ENCODE peak calls at places on chromosome 1, in six cellular contexts. J, P, Y, G, L and B are unnamed samples.

GRCh38 chr1:1847061-1847460 is 43.8 kb downstream of the GNB1 start:
- DNase-seq in Y (peak; percentile 20), J (no peak), G (no peak), L (no peak), P (no peak), B (no peak)

GRCh38 chr1:208068441-208068840 is 157.5 kb upstream of the CD34 start:
- DNase-seq in L (no peak), P (no peak), G (no peak), J (no peak), Y (no peak), B (no peak)

GRCh38 chr1:36703526-36704208 is 221.0 kb upstream of the CSF3R start:
- DNase-seq in G (peak; percentile 60), J (peak; percentile 97), Y (peak; percentile 70), P (peak; percentile 49), L (peak; percentile 18), B (no peak)

GRCh38 chr1:22787636-22788035 is 77.0 kb downstream of the EPHB2 start:
- DNase-seq in G (no peak), P (no peak), J (no peak), Y (no peak), L (no peak), B (no peak)

GRCh38 chr1:241817331-241817792 is 30.6 kb upstream of the EXO1 start:
- DNase-seq in G (no peak), Y (no peak), L (peak; percentile 69), J (no peak), P (peak; percentile 94), B (no peak)

GRCh38 chr1:14597343-14598006 is 1.0 kb upstream of the KAZN start:
- DNase-seq in G (no peak), L (no peak), Y (no peak), J (peak; percentile 87), P (no peak), B (no peak)

GRCh38 chr1:146034976-146035469 is 13.5 kb upstream of the HJV start:
- DNase-seq in L (no peak), J (peak; percentile 57), G (no peak), Y (no peak), P (no peak), B (no peak)

GRCh38 chr1:64243757-64244080 is 40.3 kb downstream of the UBE2U start:
- DNase-seq in Y (no peak), P (no peak), L (no peak), J (peak; percentile 49), G (no peak), B (no peak)

GRCh38 chr1:29393451-29393826 is 157.1 kb downstream of the PTPRU start:
- DNase-seq in G (no peak), L (no peak), Y (no peak), J (peak; percentile 26), P (no peak), B (no peak)

GRCh38 chr1:999797-1000356 is at the start of gene HES4:
- DNase-seq in P (peak; percentile 90), J (peak; percentile 97), Y (peak; percentile 90), L (peak; percentile 75), G (peak; percentile 89), B (no peak)

GRCh38 chr1:228865613-228866320 is 130.5 kb downstream of the RHOU start:
- DNase-seq in P (no peak), J (no peak), L (no peak), Y (no peak), G (no peak), B (no peak)

GRCh38 chr1:108521990-108522393 is 37.9 kb upstream of the EEIG2 start:
- DNase-seq in P (peak; percentile 3), G (no peak), Y (no peak), J (no peak), L (no peak), B (no peak)

GRCh38 chr1:2290595-2291510 is 62.7 kb downstream of the SKI start:
- DNase-seq in P (peak; percentile 98), J (no peak), L (peak; percentile 92), Y (peak; percentile 70), G (peak; percentile 94), B (no peak)

GRCh38 chr1:25774921-25775774 is 24.8 kb upstream of the SELENON start:
- DNase-seq in Y (no peak), P (no peak), J (no peak), G (no peak), L (no peak), B (no peak)

GRCh38 chr1:25569599-25570458 is 26.4 kb downstream of the LDLRAP1 start:
- DNase-seq in J (peak; percentile 38), G (no peak), L (no peak), P (no peak), Y (no peak), B (no peak)

GRCh38 chr1:42146916-42147320 is 6.3 kb upstream of the GUCA2B start:
- DNase-seq in Y (peak; percentile 87), J (peak; percentile 97), P (peak; percentile 45), L (no peak), G (peak; percentile 56), B (no peak)

GRCh38 chr1:67970088-67970487 is 80.3 kb downstream of the DIRAS3 start:
- DNase-seq in P (peak; percentile 90), L (no peak), J (no peak), Y (no peak), G (peak; percentile 81), B (no peak)

GRCh38 chr1:211893260-211893659 is 62.7 kb upstream of the LPGAT1 start:
- DNase-seq in P (no peak), L (no peak), J (no peak), Y (no peak), G (no peak), B (no peak)

GRCh38 chr1:75134656-75134938 is 409 bp downstream of the LHX8 start:
- DNase-seq in Y (no peak), J (no peak), P (no peak), G (no peak), L (no peak), B (no peak)

GRCh38 chr1:71304125-71304524 is 223.3 kb upstream of the ZRANB2 start:
- DNase-seq in P (no peak), L (no peak), Y (no peak), J (no peak), G (no peak), B (no peak)

GRCh38 chr1:169109561-169110134 is 3.2 kb downstream of the ATP1B1 start:
- DNase-seq in L (peak; percentile 51), Y (peak; percentile 82), G (peak; percentile 96), J (peak; percentile 69), P (peak; percentile 92), B (peak; percentile 94)

GRCh38 chr1:52567943-52568342 is 15.1 kb upstream of the TUT4 start:
- DNase-seq in Y (no peak), P (no peak), G (no peak), L (no peak), J (no peak), B (no peak)

GRCh38 chr1:232382671-232383070 is 247.3 kb downstream of the SIPA1L2 start:
- DNase-seq in G (no peak), J (no peak), P (no peak), L (no peak), Y (no peak), B (no peak)

GRCh38 chr1:174999926-175000696 is at the start of gene CACYBP:
- DNase-seq in P (peak; percentile 30), Y (peak; percentile 66), J (no peak), L (no peak), G (peak; percentile 28), B (no peak)

GRCh38 chr1:216805233-216805632 is 82.0 kb upstream of the ESRRG start:
- DNase-seq in L (no peak), P (peak; percentile 36), Y (no peak), J (no peak), G (no peak), B (no peak)

GRCh38 chr1:21933397-21934248 is 3.5 kb downstream of the HSPG2 start:
- DNase-seq in L (no peak), P (no peak), G (no peak), J (peak; percentile 85), Y (no peak), B (no peak)

GRCh38 chr1:170665625-170666024 is 1.7 kb downstream of the PRRX1 start:
- DNase-seq in J (no peak), P (no peak), Y (no peak), G (peak; percentile 47), L (no peak), B (no peak)

GRCh38 chr1:100364731-100365130 is 12.4 kb downstream of the CDC14A start:
- DNase-seq in J (no peak), G (no peak), P (no peak), Y (no peak), L (no peak), B (no peak)

GRCh38 chr1:22258696-22259095 is 115.8 kb upstream of the WNT4 start:
- DNase-seq in G (peak; percentile 42), J (no peak), L (no peak), P (peak; percentile 3), Y (no peak), B (no peak)

GRCh38 chr1:192633533-192634258 is 2.3 kb upstream of the RGS13 start:
- DNase-seq in Y (no peak), J (no peak), P (peak; percentile 47), G (peak; percentile 70), L (no peak), B (no peak)

GRCh38 chr1:8782001-8782620 is 35.3 kb downstream of the RERE start:
- DNase-seq in G (no peak), L (no peak), J (no peak), P (no peak), Y (no peak), B (no peak)

DNA sequence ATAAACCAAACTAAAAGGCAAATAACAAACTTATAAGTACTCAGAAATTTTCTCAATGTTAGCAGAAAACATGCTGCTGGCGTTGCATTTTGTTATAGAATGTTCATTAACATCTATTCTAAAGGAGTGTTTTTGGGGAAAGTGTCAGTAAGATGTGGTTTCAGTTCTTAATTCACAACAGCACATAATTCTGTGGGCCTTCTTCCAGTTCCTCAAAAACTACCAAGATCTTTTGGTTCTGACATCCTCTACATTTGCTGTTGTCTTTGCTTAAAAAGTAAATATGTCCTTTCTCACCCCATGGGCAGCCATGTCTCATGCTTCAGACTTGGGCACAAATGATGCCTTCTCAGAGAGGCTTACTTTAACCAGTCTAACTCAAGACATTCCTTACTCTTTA is 152.5 kb downstream of the CDC7 start:
- DNase-seq in L (no peak), Y (no peak), G (no peak), P (no peak), J (no peak), B (no peak)
- TF ChIP-seq CTCF in L (no peak), Y (no peak), G (no peak), P (no peak), J (no peak), B (no peak)

GRCh38 chr1:15958111-15958510 is 17.8 kb downstream of the ZBTB17 start:
- DNase-seq in L (no peak), Y (no peak), J (no peak), G (no peak), P (no peak), B (no peak)
- H3K4me3 ChIP-seq in L (no peak overlapping the region), Y (no peak overlapping the region), J (no peak overlapping the region), G (no peak overlapping the region), P (no peak overlapping the region), B (no peak overlapping the region)

DNA sequence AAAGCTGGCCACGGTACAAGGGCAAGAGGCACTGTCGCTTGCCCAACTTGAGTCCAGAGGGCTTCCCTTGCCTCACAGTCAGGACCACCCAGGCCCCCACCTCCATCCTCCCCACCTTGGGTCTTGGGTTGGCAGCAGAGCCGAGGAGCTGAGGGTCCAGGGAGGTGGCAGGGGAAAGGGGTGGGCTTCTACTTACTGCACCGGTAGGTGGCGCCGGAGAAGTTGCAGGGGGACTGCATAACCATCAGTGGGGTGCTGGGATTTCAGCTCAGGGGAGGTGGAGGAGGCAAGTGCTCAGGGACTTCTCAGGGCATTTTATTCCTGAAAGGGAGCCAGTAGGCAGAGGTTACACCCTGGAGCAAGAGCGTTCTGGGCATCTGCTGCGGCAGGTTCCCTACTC is 44.0 kb downstream of the TRIM62 start:
- DNase-seq in Y (no peak), P (peak; percentile 27), L (no peak), G (no peak), J (peak; percentile 91), B (no peak)
- TF ChIP-seq CTCF in Y (no peak), P (peak; percentile 49), L (peak; percentile 59), G (peak; percentile 85), J (peak; percentile 90), B (peak; percentile 49)

GRCh38 chr1:227560814-227561213 is 2.5 kb upstream of the ZNF678 start:
- DNase-seq in Y (no peak), J (no peak), L (no peak), P (no peak), G (no peak), B (no peak)
- H3K4me3 ChIP-seq in Y (no peak overlapping the region), J (no peak overlapping the region), L (no peak overlapping the region), P (no peak overlapping the region), G (no peak overlapping the region), B (no peak overlapping the region)